ENCODE peak calls at places on chromosome 15, in five cellular contexts. One of them, this sample, is unnamed.
A peak's percentile ranks its signal among the peaks of the same experiment; 100 is the strongest.

GRCh38 chr15:52262364-52262763 is 33.2 kb downstream of the MYO5C start:
- DNase-seq in uterus: no peak
- DNase-seq in OCI-LY7: no peak
- DNase-seq in ovary: no peak
- DNase-seq in tibial artery: no peak
- DNase-seq in this sample: no peak

GRCh38 chr15:92655178-92655995 is at the start of gene FAM174B:
- DNase-seq in uterus: no peak
- DNase-seq in OCI-LY7: no peak
- DNase-seq in ovary: peak; percentile 58
- DNase-seq in tibial artery: no peak
- DNase-seq in this sample: peak; percentile 70

GRCh38 chr15:59792359-59792758 is 103.2 kb upstream of the BNIP2 start:
- DNase-seq in uterus: no peak
- DNase-seq in OCI-LY7: no peak
- DNase-seq in ovary: no peak
- DNase-seq in tibial artery: no peak
- DNase-seq in this sample: no peak

GRCh38 chr15:95840004-95840403 is 490.5 kb upstream of the NR2F2 start:
- DNase-seq in uterus: peak; percentile 64
- DNase-seq in OCI-LY7: no peak
- DNase-seq in ovary: peak; percentile 39
- DNase-seq in tibial artery: peak; percentile 92
- DNase-seq in this sample: no peak

GRCh38 chr15:60237411-60237810 is 160.4 kb downstream of the ANXA2 start:
- DNase-seq in uterus: no peak
- DNase-seq in OCI-LY7: no peak
- DNase-seq in ovary: no peak
- DNase-seq in tibial artery: no peak
- DNase-seq in this sample: no peak

GRCh38 chr15:59437777-59438574 is at the start of gene FAM81A:
- DNase-seq in uterus: peak; percentile 84
- DNase-seq in OCI-LY7: peak; percentile 81
- DNase-seq in ovary: peak; percentile 81
- DNase-seq in tibial artery: peak; percentile 92
- DNase-seq in this sample: peak; percentile 79

GRCh38 chr15:71252036-71252898 is 137.0 kb downstream of the THSD4 start:
- DNase-seq in uterus: peak; percentile 72
- DNase-seq in OCI-LY7: no peak
- DNase-seq in ovary: no peak
- DNase-seq in tibial artery: no peak
- DNase-seq in this sample: no peak

GRCh38 chr15:78726870-78727551 is 84.3 kb downstream of the ADAMTS7 start:
- DNase-seq in uterus: no peak
- DNase-seq in OCI-LY7: peak; percentile 78
- DNase-seq in ovary: no peak
- DNase-seq in tibial artery: no peak
- DNase-seq in this sample: no peak

GRCh38 chr15:52798529-52799101 is 8.5 kb upstream of the ONECUT1 start:
- DNase-seq in uterus: no peak
- DNase-seq in OCI-LY7: no peak
- DNase-seq in ovary: no peak
- DNase-seq in tibial artery: no peak
- DNase-seq in this sample: no peak

GRCh38 chr15:93314245-93314644 is 225.2 kb upstream of the RGMA start:
- DNase-seq in uterus: no peak
- DNase-seq in OCI-LY7: no peak
- DNase-seq in ovary: no peak
- DNase-seq in tibial artery: no peak
- DNase-seq in this sample: no peak

GRCh38 chr15:58378241-58379085 is 53.3 kb upstream of the LIPC start:
- DNase-seq in uterus: no peak
- DNase-seq in OCI-LY7: no peak
- DNase-seq in ovary: no peak
- DNase-seq in tibial artery: no peak
- DNase-seq in this sample: no peak

GRCh38 chr15:57591822-57592367 is at the start of gene MYZAP:
- DNase-seq in uterus: peak; percentile 38
- DNase-seq in OCI-LY7: no peak
- DNase-seq in ovary: no peak
- DNase-seq in tibial artery: peak; percentile 73
- DNase-seq in this sample: no peak

GRCh38 chr15:67836477-67836876 is 3.4 kb downstream of the RNU6-1 start:
- DNase-seq in uterus: peak; percentile 55
- DNase-seq in OCI-LY7: peak; percentile 73
- DNase-seq in ovary: no peak
- DNase-seq in tibial artery: peak; percentile 69
- DNase-seq in this sample: peak; percentile 46

GRCh38 chr15:36110659-36110993 is 468.8 kb upstream of the CDIN1 start:
- DNase-seq in uterus: no peak
- DNase-seq in OCI-LY7: no peak
- DNase-seq in ovary: no peak
- DNase-seq in tibial artery: no peak
- DNase-seq in this sample: no peak

GRCh38 chr15:29936353-29937049 is 114.2 kb upstream of the TJP1 start:
- DNase-seq in uterus: no peak
- DNase-seq in OCI-LY7: no peak
- DNase-seq in ovary: no peak
- DNase-seq in tibial artery: no peak
- DNase-seq in this sample: no peak

GRCh38 chr15:25436707-25437106 is 2.1 kb downstream of the UBE3A start:
- DNase-seq in uterus: no peak
- DNase-seq in OCI-LY7: no peak
- DNase-seq in ovary: no peak
- DNase-seq in tibial artery: no peak
- DNase-seq in this sample: no peak

GRCh38 chr15:73335026-73335425 is 33.7 kb downstream of the HCN4 start:
- DNase-seq in uterus: no peak
- DNase-seq in OCI-LY7: no peak
- DNase-seq in ovary: no peak
- DNase-seq in tibial artery: no peak
- DNase-seq in this sample: no peak

GRCh38 chr15:39455502-39455991 is 125.3 kb upstream of the THBS1 start:
- DNase-seq in uterus: no peak
- DNase-seq in OCI-LY7: no peak
- DNase-seq in ovary: no peak
- DNase-seq in tibial artery: no peak
- DNase-seq in this sample: no peak

GRCh38 chr15:90465140-90465929 is 64.4 kb upstream of the CRTC3 start:
- DNase-seq in uterus: no peak
- DNase-seq in OCI-LY7: no peak
- DNase-seq in ovary: no peak
- DNase-seq in tibial artery: no peak
- DNase-seq in this sample: no peak

GRCh38 chr15:83364541-83364940 is 80.1 kb upstream of the BNC1 start:
- DNase-seq in uterus: no peak
- DNase-seq in OCI-LY7: no peak
- DNase-seq in ovary: no peak
- DNase-seq in tibial artery: no peak
- DNase-seq in this sample: no peak

GRCh38 chr15:68820205-68820588 is 498 bp downstream of the ANP32A start:
- DNase-seq in uterus: peak; percentile 55
- DNase-seq in OCI-LY7: peak; percentile 67
- DNase-seq in ovary: peak; percentile 43
- DNase-seq in tibial artery: peak; percentile 72
- DNase-seq in this sample: no peak

GRCh38 chr15:59764775-59765174 is 75.7 kb upstream of the BNIP2 start:
- DNase-seq in uterus: no peak
- DNase-seq in OCI-LY7: no peak
- DNase-seq in ovary: no peak
- DNase-seq in tibial artery: no peak
- DNase-seq in this sample: no peak

GRCh38 chr15:41578736-41579383 is 19.8 kb downstream of the TYRO3 start:
- DNase-seq in uterus: no peak
- DNase-seq in OCI-LY7: no peak
- DNase-seq in ovary: no peak
- DNase-seq in tibial artery: no peak
- DNase-seq in this sample: no peak

GRCh38 chr15:80957976-80958375 is 31.6 kb downstream of the MESD start:
- DNase-seq in uterus: no peak
- DNase-seq in OCI-LY7: no peak
- DNase-seq in ovary: no peak
- DNase-seq in tibial artery: no peak
- DNase-seq in this sample: no peak

GRCh38 chr15:40582726-40583246 is 11.3 kb upstream of the KNL1 start:
- DNase-seq in uterus: no peak
- DNase-seq in OCI-LY7: no peak
- DNase-seq in ovary: no peak
- DNase-seq in tibial artery: no peak
- DNase-seq in this sample: no peak

GRCh38 chr15:86849563-86849962 is 769.9 kb downstream of the AGBL1 start:
- DNase-seq in uterus: no peak
- DNase-seq in OCI-LY7: no peak
- DNase-seq in ovary: no peak
- DNase-seq in tibial artery: no peak
- DNase-seq in this sample: no peak
- H3K4me3 ChIP-seq in uterus: no peak overlapping the region
- H3K4me3 ChIP-seq in OCI-LY7: no peak overlapping the region
- H3K4me3 ChIP-seq in ovary: no peak overlapping the region
- H3K4me3 ChIP-seq in tibial artery: no peak overlapping the region
- H3K4me3 ChIP-seq in this sample: no peak overlapping the region

GRCh38 chr15:85649372-85649771 is 145.4 kb downstream of the KLHL25 start:
- DNase-seq in uterus: peak; percentile 40
- DNase-seq in OCI-LY7: no peak
- DNase-seq in ovary: no peak
- DNase-seq in tibial artery: no peak
- DNase-seq in this sample: no peak
- H3K27ac ChIP-seq in uterus: peak overlapping the region; percentile 73
- H3K27ac ChIP-seq in OCI-LY7: peak overlapping the region; percentile 37
- H3K27ac ChIP-seq in ovary: no peak overlapping the region
- H3K27ac ChIP-seq in tibial artery: peak overlapping the region; percentile 54
- H3K27ac ChIP-seq in this sample: no peak overlapping the region

DNA sequence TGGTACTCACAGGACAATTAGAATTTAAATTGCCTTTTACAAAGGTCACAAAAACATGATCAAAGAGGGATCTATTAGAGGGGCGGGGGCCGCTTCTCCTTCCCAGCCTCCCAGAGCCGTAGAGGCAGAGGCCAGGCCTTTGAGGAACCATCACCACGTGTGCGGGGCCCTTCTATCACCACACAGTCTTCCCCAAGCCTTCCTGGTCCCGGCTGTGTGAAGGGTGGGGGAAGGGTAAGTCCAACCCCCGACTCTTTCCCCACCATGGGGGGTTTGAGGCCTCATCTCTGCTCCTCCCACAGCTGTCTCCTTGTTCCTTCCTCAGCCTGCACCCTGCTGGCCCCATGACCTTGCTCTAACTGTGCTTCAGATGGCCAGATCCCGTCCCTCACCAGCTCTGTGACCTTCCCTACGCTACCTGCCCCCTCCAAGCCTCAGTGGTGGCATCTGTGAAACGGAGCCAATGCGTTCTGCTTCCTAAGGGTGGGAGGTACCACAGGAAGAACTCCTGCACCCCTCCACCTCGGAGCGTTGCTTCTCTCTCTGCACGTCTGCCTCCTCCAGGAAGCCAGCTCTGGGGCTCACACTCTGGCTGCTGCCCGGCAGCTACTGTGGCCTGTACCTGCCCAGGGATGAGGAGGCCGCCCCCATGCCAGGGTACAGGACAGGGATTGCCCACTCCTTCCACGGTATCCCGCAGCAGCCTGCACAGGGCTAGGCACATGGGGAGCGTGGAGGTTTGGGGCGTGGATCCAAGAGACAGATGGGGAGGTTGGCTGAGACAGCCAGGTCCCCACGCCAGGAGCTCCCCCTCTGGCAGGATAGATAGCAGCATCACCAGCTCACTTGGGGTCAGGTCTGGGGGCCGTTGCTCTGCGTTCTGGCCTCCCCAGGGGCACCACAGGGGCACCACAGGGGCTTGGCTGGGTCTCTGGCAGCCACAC is 83.8 kb downstream of the LINGO1 start:
- DNase-seq in uterus: no peak
- DNase-seq in OCI-LY7: no peak
- DNase-seq in ovary: no peak
- DNase-seq in tibial artery: no peak
- DNase-seq in this sample: no peak
- H3K4me3 ChIP-seq in uterus: no peak overlapping the region
- H3K4me3 ChIP-seq in OCI-LY7: no peak overlapping the region
- H3K4me3 ChIP-seq in ovary: no peak overlapping the region
- H3K4me3 ChIP-seq in tibial artery: no peak overlapping the region
- H3K4me3 ChIP-seq in this sample: no peak overlapping the region

GRCh38 chr15:63945005-63945788 is 101.1 kb downstream of the DAPK2 start:
- DNase-seq in uterus: peak; percentile 58
- DNase-seq in OCI-LY7: peak; percentile 74
- DNase-seq in ovary: peak; percentile 40
- DNase-seq in tibial artery: peak; percentile 79
- DNase-seq in this sample: peak; percentile 55
- H3K27ac ChIP-seq in uterus: no peak overlapping the region
- H3K27ac ChIP-seq in OCI-LY7: no peak overlapping the region
- H3K27ac ChIP-seq in ovary: no peak overlapping the region
- H3K27ac ChIP-seq in tibial artery: no peak overlapping the region
- H3K27ac ChIP-seq in this sample: no peak overlapping the region

GRCh38 chr15:100671858-100672543 is 69.6 kb downstream of the ASB7 start:
- DNase-seq in uterus: peak; percentile 29
- DNase-seq in OCI-LY7: peak; percentile 5
- DNase-seq in ovary: no peak
- DNase-seq in tibial artery: peak; percentile 48
- DNase-seq in this sample: no peak
- H3K4me3 ChIP-seq in uterus: no peak overlapping the region
- H3K4me3 ChIP-seq in OCI-LY7: no peak overlapping the region
- H3K4me3 ChIP-seq in ovary: no peak overlapping the region
- H3K4me3 ChIP-seq in tibial artery: no peak overlapping the region
- H3K4me3 ChIP-seq in this sample: no peak overlapping the region

GRCh38 chr15:63476229-63476632 is 28.2 kb upstream of the USP3 start:
- DNase-seq in uterus: no peak
- DNase-seq in OCI-LY7: no peak
- DNase-seq in ovary: no peak
- DNase-seq in tibial artery: no peak
- DNase-seq in this sample: no peak
- H3K27ac ChIP-seq in uterus: no peak overlapping the region
- H3K27ac ChIP-seq in OCI-LY7: peak overlapping the region; percentile 88
- H3K27ac ChIP-seq in ovary: no peak overlapping the region
- H3K27ac ChIP-seq in tibial artery: no peak overlapping the region
- H3K27ac ChIP-seq in this sample: no peak overlapping the region

DNA sequence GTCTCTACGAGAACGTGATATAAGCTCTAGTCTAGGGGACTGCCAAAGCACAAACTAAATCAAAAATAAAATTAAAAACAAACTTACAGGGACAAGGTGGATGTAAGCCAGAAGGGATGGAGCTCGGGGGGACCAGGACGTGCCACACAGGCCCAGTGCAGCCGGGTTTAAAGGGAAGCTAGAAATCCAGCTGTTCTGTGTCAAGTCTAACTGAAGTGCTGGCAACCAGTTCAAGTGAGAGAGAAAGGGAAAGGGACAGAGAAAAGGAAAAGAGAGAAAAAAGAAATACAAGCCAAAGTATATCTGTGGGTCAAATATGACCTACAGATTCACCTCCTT is 62.5 kb downstream of the CHSY1 start:
- DNase-seq in uterus: no peak
- DNase-seq in OCI-LY7: no peak
- DNase-seq in ovary: no peak
- DNase-seq in tibial artery: no peak
- DNase-seq in this sample: no peak
- H3K4me3 ChIP-seq in uterus: peak overlapping the region; percentile 28
- H3K4me3 ChIP-seq in OCI-LY7: no peak overlapping the region
- H3K4me3 ChIP-seq in ovary: peak overlapping the region; percentile 13
- H3K4me3 ChIP-seq in tibial artery: peak overlapping the region; percentile 41
- H3K4me3 ChIP-seq in this sample: no peak overlapping the region

GRCh38 chr15:99435761-99436346 is 129.9 kb upstream of the MEF2A start:
- DNase-seq in uterus: peak; percentile 18
- DNase-seq in OCI-LY7: no peak
- DNase-seq in ovary: no peak
- DNase-seq in tibial artery: no peak
- DNase-seq in this sample: peak; percentile 21
- H3K27ac ChIP-seq in uterus: peak overlapping the region; percentile 84
- H3K27ac ChIP-seq in OCI-LY7: no peak overlapping the region
- H3K27ac ChIP-seq in ovary: no peak overlapping the region
- H3K27ac ChIP-seq in tibial artery: no peak overlapping the region
- H3K27ac ChIP-seq in this sample: no peak overlapping the region

GRCh38 chr15:70200511-70200991 is 102.8 kb upstream of the TLE3 start:
- DNase-seq in uterus: no peak
- DNase-seq in OCI-LY7: no peak
- DNase-seq in ovary: no peak
- DNase-seq in tibial artery: peak; percentile 50
- DNase-seq in this sample: no peak
- H3K4me3 ChIP-seq in uterus: no peak overlapping the region
- H3K4me3 ChIP-seq in OCI-LY7: no peak overlapping the region
- H3K4me3 ChIP-seq in ovary: no peak overlapping the region
- H3K4me3 ChIP-seq in tibial artery: no peak overlapping the region
- H3K4me3 ChIP-seq in this sample: no peak overlapping the region

This sample was measured in dorsolateral prefrontal cortex.